ENCODE peak calls at places on chromosome 13, in four cellular contexts. N is amniotic stem cell; K is T-helper 2 cell; P is activated CD8-positive, alpha-beta memory T cell treated with anti-CD3 and anti-CD28 coated beads for 1 hour. S is an unnamed sample.

GRCh38 chr13:107573184-107573583 is 642.2 kb downstream of the LIG4 start:
- DNase-seq in N (no peak), K (no peak), P (no peak), S (no peak)

GRCh38 chr13:92941167-92941566 is 285.4 kb upstream of the GPC6 start:
- DNase-seq in N (no peak), K (no peak), P (no peak), S (no peak)

GRCh38 chr13:107351305-107351704 is 783.4 kb upstream of the ARGLU1 start:
- DNase-seq in N (no peak), K (no peak), P (no peak), S (no peak)

GRCh38 chr13:113092776-113093579 is 12.6 kb upstream of the F7 start:
- DNase-seq in N (no peak), K (no peak), P (no peak), S (no peak)

GRCh38 chr13:34867590-34867989 is 74.5 kb upstream of the NBEA start:
- DNase-seq in N (peak), K (no peak), P (no peak), S (no peak)

GRCh38 chr13:97068146-97068545 is 73.9 kb upstream of the OXGR1 start:
- DNase-seq in N (no peak), K (no peak), P (no peak), S (no peak)

GRCh38 chr13:23657056-23657455 is 86.8 kb downstream of the TNFRSF19 start:
- DNase-seq in N (no peak), K (no peak), P (no peak), S (no peak)

GRCh38 chr13:99778500-99778899 is 193.1 kb downstream of the ZIC5 start:
- DNase-seq in N (no peak), K (no peak), P (no peak), S (no peak)

GRCh38 chr13:114212096-114212495 is 22.6 kb upstream of the CDC16 start:
- DNase-seq in N (no peak), K (no peak), P (no peak), S (no peak)

GRCh38 chr13:77207943-77208342 is 119.0 kb downstream of the MYCBP2 start:
- DNase-seq in N (peak), K (no peak), P (no peak), S (no peak)

GRCh38 chr13:101415358-101416174 is 742 bp downstream of the NALCN start:
- DNase-seq in N (no peak), K (no peak), P (no peak), S (no peak)

GRCh38 chr13:25977216-25977615 is 74.6 kb downstream of the SHISA2 start:
- DNase-seq in N (no peak), K (no peak), P (no peak), S (no peak)

GRCh38 chr13:30905932-30906383 is at the start of gene MEDAG:
- DNase-seq in N (no peak), K (no peak), P (no peak), S (no peak)

GRCh38 chr13:25912961-25913360 is 138.9 kb downstream of the SHISA2 start:
- DNase-seq in N (no peak), K (no peak), P (no peak), S (no peak)

S was measured in T-helper 17 cell.